ENCODE peak calls at places on chromosomes 11 and 22, in five cellular contexts. H is AG10803, Y is HCT116, K is fibroblast of lung, P is HL-60. U is an unnamed sample.

GRCh38 chr22:49525776-49526535 is 301.7 kb downstream of the BRD1 start:
- DNase-seq in Y (no peak), H (no peak), P (no peak), K (no peak), U (no peak)

GRCh38 chr11:47469411-47470179 is 20.7 kb upstream of the RAPSN start:
- DNase-seq in H (peak; percentile 21), P (no peak), Y (no peak), K (no peak), U (peak; percentile 30)

GRCh38 chr22:23826510-23827350 is 12.1 kb downstream of the DERL3 start:
- DNase-seq in H (peak; percentile 75), Y (no peak), K (peak; percentile 20), P (no peak), U (peak; percentile 9)

GRCh38 chr11:78391424-78391823 is 26.2 kb downstream of the GAB2 start:
- DNase-seq in H (no peak), Y (no peak), P (no peak), K (no peak), U (no peak)

GRCh38 chr11:2205214-2205770 is 33.7 kb upstream of the TH start:
- DNase-seq in K (no peak), P (no peak), H (no peak), Y (no peak), U (no peak)

GRCh38 chr22:36948273-36949055 is 35.0 kb downstream of the CSF2RB start:
- DNase-seq in H (peak; percentile 24), P (no peak), K (peak; percentile 41), Y (no peak), U (no peak)

GRCh38 chr11:69801513-69802335 is 17.5 kb downstream of the FGF3 start:
- DNase-seq in Y (peak; percentile 64), H (no peak), P (no peak), K (no peak), U (no peak)

GRCh38 chr22:35359380-35360065 is 21.4 kb upstream of the HMOX1 start:
- DNase-seq in P (no peak), H (no peak), Y (no peak), K (no peak), U (no peak)

GRCh38 chr11:6646631-6647281 is 8.9 kb downstream of the DCHS1 start:
- DNase-seq in H (peak; percentile 84), P (peak; percentile 75), K (no peak), Y (no peak), U (peak; percentile 29)

GRCh38 chr11:14414470-14415461 is 55.8 kb upstream of the RRAS2 start:
- DNase-seq in H (no peak), Y (no peak), K (peak; percentile 65), P (no peak), U (no peak)

GRCh38 chr22:41445171-41446056 is 1.2 kb downstream of the TOB2 start:
- DNase-seq in K (no peak), Y (no peak), H (no peak), P (no peak), U (peak; percentile 24)

GRCh38 chr22:38172489-38173155 is 9.0 kb downstream of the PLA2G6 start:
- DNase-seq in P (no peak), H (peak; percentile 40), Y (no peak), K (peak; percentile 57), U (peak; percentile 52)

GRCh38 chr11:106281455-106282173 is 204.2 kb downstream of the AASDHPPT start:
- DNase-seq in H (peak; percentile 90), K (peak; percentile 92), Y (peak; percentile 18), P (no peak), U (peak; percentile 62)

GRCh38 chr11:100863080-100863581 is 176.0 kb downstream of the ARHGAP42 start:
- DNase-seq in H (peak; percentile 93), Y (no peak), K (peak; percentile 99), P (no peak), U (peak; percentile 95)

GRCh38 chr22:23180301-23180892 is at the start of gene BCR:
- DNase-seq in H (peak; percentile 57), K (peak; percentile 73), P (no peak), Y (peak; percentile 34), U (peak; percentile 68)

GRCh38 chr11:134139873-134140331 is 71.0 kb downstream of the JAM3 start:
- DNase-seq in P (no peak), Y (peak; percentile 62), H (peak; percentile 85), K (peak; percentile 71), U (peak; percentile 82)

GRCh38 chr11:116882386-116882785 is 45.0 kb upstream of the APOA1 start:
- DNase-seq in P (peak; percentile 21), Y (peak; percentile 13), K (peak; percentile 89), H (peak; percentile 93), U (peak; percentile 83)

GRCh38 chr11:101945418-101945817 is 29.1 kb upstream of the ANGPTL5 start:
- DNase-seq in P (no peak), K (no peak), Y (no peak), H (no peak), U (no peak)

GRCh38 chr11:126407682-126408288 is 52.3 kb downstream of the ST3GAL4 start:
- DNase-seq in K (no peak), H (no peak), P (no peak), Y (no peak), U (no peak)

GRCh38 chr11:72924568-72925190 is 110.5 kb downstream of the ATG16L2 start:
- DNase-seq in K (peak; percentile 33), H (peak; percentile 64), P (peak; percentile 17), Y (peak; percentile 8), U (peak; percentile 59)

GRCh38 chr11:84316866-84317560 is 1030.8 kb upstream of the CCDC90B start:
- DNase-seq in P (no peak), Y (no peak), K (peak; percentile 75), H (peak; percentile 34), U (peak; percentile 57)

GRCh38 chr22:17368144-17368726 is 1.0 kb upstream of the CECR2 start:
- DNase-seq in K (no peak), Y (no peak), P (no peak), H (no peak), U (no peak)

GRCh38 chr11:110434952-110435779 is 5.4 kb downstream of the FDX1 start:
- DNase-seq in H (no peak), P (no peak), K (no peak), Y (peak; percentile 24), U (no peak)

GRCh38 chr11:96324912-96325311 is 18.1 kb downstream of the MAML2 start:
- DNase-seq in P (no peak), K (peak; percentile 94), H (peak; percentile 90), Y (peak; percentile 16), U (peak; percentile 78)

GRCh38 chr11:117212697-117213355 is 13.7 kb downstream of the TAGLN start:
- DNase-seq in H (no peak), Y (no peak), K (no peak), P (no peak), U (no peak)

GRCh38 chr11:2892215-2893020 is 6.8 kb upstream of the CDKN1C start:
- DNase-seq in K (peak; percentile 40), H (peak; percentile 40), Y (no peak), P (peak; percentile 54), U (peak; percentile 59)

GRCh38 chr11:61572913-61573312 is 8.0 kb downstream of the SYT7 start:
- DNase-seq in P (no peak), H (no peak), K (no peak), Y (no peak), U (no peak)

DNA sequence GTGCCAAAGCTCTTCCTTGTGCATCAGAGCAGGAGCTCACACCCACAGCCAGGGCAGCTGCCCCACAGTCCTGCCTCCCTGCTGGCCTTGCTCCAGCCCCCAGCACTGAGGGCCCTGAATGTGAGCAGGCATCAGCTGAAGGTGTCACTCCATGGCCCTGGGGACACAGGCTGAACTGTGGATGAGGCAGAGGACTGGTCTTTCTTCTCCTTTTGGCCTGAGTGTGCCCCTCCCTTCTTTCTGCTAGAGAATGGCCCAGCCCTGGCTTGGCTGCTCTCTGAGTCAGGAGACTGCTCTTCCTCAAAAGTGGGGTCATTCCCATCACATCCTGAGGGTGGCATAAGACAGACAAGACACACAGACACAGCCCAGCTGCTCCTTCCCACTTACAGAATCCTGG is 16.2 kb downstream of the OTOG start:
- DNase-seq in Y (no peak), H (no peak), P (no peak), K (no peak), U (no peak)
- TF ChIP-seq CTCF in Y (peak; percentile 31), H (no peak), P (no peak), K (no peak), U (no peak)

DNA sequence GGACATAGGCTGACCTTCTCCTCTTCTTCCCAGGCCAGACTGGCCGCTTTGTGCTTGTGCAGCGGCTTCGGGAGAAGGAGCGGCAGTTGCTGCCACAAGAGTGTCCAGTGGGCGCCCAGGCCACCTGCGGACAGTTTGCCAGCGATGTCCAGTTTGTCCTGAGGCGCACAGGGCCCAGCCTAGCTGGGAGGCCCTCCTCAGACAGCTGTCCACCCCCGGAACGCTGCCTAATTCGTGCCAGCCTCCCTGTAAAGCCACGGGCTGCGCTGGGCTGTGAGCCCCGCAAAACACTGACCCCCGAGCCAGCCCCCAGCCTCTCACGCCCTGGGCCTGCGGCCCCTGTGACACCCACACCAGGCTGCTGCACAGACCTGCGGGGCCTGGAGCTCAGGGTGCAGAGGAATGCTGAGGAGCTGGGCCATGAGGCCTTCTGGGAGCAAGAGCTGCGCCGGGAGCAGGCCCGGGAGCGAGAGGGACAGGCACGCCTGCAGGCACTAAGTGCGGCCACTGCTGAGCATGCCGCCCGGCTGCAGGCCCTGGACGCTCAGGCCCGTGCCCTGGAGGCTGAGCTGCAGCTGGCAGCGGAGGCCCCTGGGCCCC is 1.4 kb downstream of the RASSF7 start:
- DNase-seq in P (no peak), H (no peak), Y (no peak), K (no peak), U (no peak)
- H3K4me3 ChIP-seq in P (peak overlapping the region; percentile 72), H (peak overlapping the region; percentile 54), Y (peak overlapping the region; percentile 65), K (no peak overlapping the region), U (no peak overlapping the region)

GRCh38 chr11:45483361-45483760 is 182.1 kb downstream of the CHST1 start:
- DNase-seq in H (no peak), K (no peak), P (no peak), Y (no peak), U (no peak)

GRCh38 chr11:45482331-45482730 is 183.1 kb downstream of the CHST1 start:
- DNase-seq in P (no peak), Y (no peak), K (no peak), H (no peak), U (no peak)

GRCh38 chr11:45484326-45484725 is 181.1 kb downstream of the CHST1 start:
- DNase-seq in K (no peak), P (no peak), H (no peak), Y (no peak), U (no peak)

GRCh38 chr11:45486461-45486860 is 179.0 kb downstream of the CHST1 start:
- DNase-seq in Y (no peak), K (no peak), H (no peak), P (no peak), U (no peak)

GRCh38 chr11:45485070-45485716 is 180.2 kb downstream of the CHST1 start:
- DNase-seq in H (no peak), P (no peak), K (no peak), Y (peak; percentile 4), U (no peak)
- TF ChIP-seq CTCF in H (no peak), P (no peak), K (no peak), Y (peak; percentile 33), U (no peak)

DNA sequence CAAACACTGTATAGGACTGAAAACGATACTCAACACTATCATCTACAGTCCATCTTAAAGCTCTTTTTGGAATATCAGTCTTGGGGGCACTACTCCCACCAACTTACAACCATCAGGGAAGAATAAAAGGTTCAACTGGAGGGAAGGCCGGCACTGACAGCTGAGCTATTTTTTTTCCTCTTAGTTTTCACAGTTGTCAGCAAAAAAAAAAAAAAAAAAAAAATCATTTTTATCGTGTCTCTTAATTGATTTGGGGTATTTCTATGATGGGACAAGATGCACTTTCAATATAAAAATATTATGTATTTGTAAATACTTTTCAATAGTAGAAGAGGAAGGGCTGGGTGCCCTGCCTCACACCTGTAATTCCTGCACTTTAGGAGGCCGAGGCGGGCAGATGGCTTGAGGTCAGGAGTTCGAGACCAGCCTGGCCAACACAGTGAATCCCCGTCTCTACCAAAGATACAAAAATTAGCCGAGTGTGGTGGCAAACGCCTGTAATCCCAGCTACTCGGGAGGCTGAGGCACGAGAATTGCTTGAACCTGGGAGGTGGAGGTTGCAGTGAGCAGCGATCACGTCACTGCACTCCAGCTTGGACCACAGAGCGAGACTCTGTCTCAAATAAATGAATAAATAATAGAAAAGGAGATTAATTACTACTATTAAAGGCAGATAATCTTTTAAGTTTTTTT is 1.5 kb downstream of the KIF18A start:
- DNase-seq in H (no peak), P (no peak), K (no peak), Y (no peak), U (no peak)
- H3K4me3 ChIP-seq in H (peak overlapping the region; percentile 86), P (peak overlapping the region; percentile 53), K (peak overlapping the region; percentile 95), Y (peak overlapping the region; percentile 81), U (peak overlapping the region; percentile 84)

U was measured in astrocyte of the spinal cord.